ENCODE peak calls at places on chromosomes 7 and 10, in four cellular contexts. D is cardiac fibroblast, M is AG10803, W is lower leg skin. B is an unnamed sample.

GRCh38 chr10:96548589-96548988 is 34.9 kb upstream of the TLL2 start:
- DNase-seq in D (no peak), M (no peak), W (no peak), B (no peak)

GRCh38 chr7:37833107-37833817 is 15.1 kb upstream of the NME8 start:
- DNase-seq in D (peak), M (peak), W (peak), B (peak)

GRCh38 chr7:99409814-99410213 is 1.0 kb downstream of the BUD31 start:
- DNase-seq in D (no peak), M (no peak), W (no peak), B (no peak)

GRCh38 chr7:29806131-29806792 is at the start of gene WIPF3:
- DNase-seq in D (peak), M (no peak), W (no peak), B (no peak)

GRCh38 chr10:43461950-43462349 is 25.0 kb downstream of the ZNF487 start:
- DNase-seq in D (peak), M (peak), W (no peak), B (peak)

GRCh38 chr7:93194368-93194767 is 31.9 kb downstream of the HEPACAM2 start:
- DNase-seq in D (no peak), M (peak), W (no peak), B (peak)

GRCh38 chr10:25556457-25556856 is 377.6 kb upstream of the MYO3A start:
- DNase-seq in D (peak), M (no peak), W (no peak), B (peak)

GRCh38 chr10:56763090-56763489 is 402.0 kb upstream of the ZWINT start:
- DNase-seq in D (no peak), M (no peak), W (no peak), B (no peak)

GRCh38 chr7:126657137-126657536 is 595.6 kb downstream of the GRM8 start:
- DNase-seq in D (no peak), M (no peak), W (no peak), B (no peak)

GRCh38 chr7:8480466-8480865 is 47.1 kb downstream of the NXPH1 start:
- DNase-seq in D (no peak), M (no peak), W (no peak), B (peak)

GRCh38 chr7:45078199-45078681 is 10.5 kb downstream of the NACAD start:
- DNase-seq in D (no peak), M (no peak), W (no peak), B (no peak)

GRCh38 chr7:16817536-16817935 is 12.7 kb upstream of the AGR2 start:
- DNase-seq in D (peak), M (peak), W (no peak), B (peak)

GRCh38 chr10:71292624-71293445 is 26.2 kb upstream of the SLC29A3 start:
- DNase-seq in D (peak), M (peak), W (no peak), B (no peak)

GRCh38 chr7:51545131-51545530 is 228.5 kb upstream of the COBL start:
- DNase-seq in D (no peak), M (no peak), W (no peak), B (no peak)

GRCh38 chr10:60466267-60467201 is 76.9 kb upstream of the ANK3 start:
- DNase-seq in D (no peak), M (no peak), W (no peak), B (no peak)

GRCh38 chr7:129843365-129843898 is 109.3 kb downstream of the UBE2H start:
- DNase-seq in D (no peak), M (no peak), W (no peak), B (no peak)
- H3K4me3 ChIP-seq in D (no peak), M (no peak), W (no peak), B (no peak)

DNA sequence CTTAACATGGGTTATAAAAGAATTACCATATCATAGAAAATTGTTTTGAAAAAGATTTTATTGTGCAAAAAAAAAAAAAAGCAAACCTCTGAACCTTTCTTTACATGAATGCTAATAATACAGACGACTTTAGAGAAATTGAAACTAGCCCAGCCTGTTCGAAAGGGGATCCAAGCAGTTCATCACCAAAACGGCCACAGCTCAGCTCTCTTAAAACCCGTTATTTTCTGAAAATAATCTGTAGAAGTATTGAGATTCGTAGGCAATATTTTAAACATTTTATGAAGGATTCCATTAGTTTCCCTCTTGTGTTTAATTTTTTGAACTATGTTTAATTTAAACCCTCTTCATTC is 9.9 kb upstream of the GSAP start:
- DNase-seq in D (no peak), M (no peak), W (no peak), B (no peak)
- H3K4me3 ChIP-seq in D (peak), M (peak), W (no peak), B (peak)

DNA sequence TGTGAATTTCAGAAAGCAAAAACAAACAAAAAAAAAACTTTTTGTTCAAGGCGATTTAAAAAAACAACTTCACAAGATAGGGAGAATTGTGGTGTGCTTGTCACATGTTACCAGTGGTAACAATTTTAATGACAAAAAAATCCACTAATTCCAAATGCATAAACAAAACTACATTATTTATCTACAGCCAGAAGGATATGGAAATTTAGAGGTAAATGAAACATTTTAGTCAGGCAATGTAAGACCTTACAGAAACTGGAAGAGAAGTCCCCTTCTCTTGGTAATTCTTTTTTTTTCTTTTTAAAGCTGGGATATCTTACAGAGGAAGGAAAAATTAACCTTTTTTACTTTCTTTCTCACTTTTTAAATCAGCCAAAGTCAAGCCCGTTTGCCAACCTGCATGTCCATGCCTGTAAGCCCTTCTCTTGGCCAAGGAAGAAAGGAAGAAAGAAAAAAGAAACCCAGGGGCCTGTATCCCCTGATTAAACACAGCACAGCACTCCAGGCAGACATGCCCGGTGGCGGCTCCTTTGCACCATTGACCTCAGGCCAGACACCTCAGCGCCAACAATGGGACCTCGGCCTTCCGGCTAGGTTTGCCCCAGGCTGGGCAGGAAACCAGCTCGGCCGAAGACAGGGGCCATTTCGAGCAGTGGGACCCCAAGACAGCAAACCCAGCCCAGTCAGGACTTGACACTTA is 3.0 kb downstream of the HOXA10 start:
- DNase-seq in D (no peak), M (no peak), W (no peak), B (no peak)
- H3K4me3 ChIP-seq in D (no peak), M (peak), W (no peak), B (peak)

GRCh38 chr10:110733256-110733952 is 89.3 kb downstream of the RBM20 start:
- DNase-seq in D (no peak), M (no peak), W (no peak), B (no peak)
- H3K4me3 ChIP-seq in D (peak), M (no peak), W (no peak), B (no peak)